ENCODE peak calls at places on chromosomes 11 and 22, in five cellular contexts. E, G, H, S and L are unnamed samples.
A peak's percentile ranks its signal among the peaks of the same experiment; 100 is the strongest.

GRCh38 chr22:44445731-44446130 is 52.3 kb downstream of the RTL6 start:
- DNase-seq in S (peak; percentile 23), G (no peak), E (no peak), H (no peak), L (no peak)

GRCh38 chr11:129814244-129814992 is 1.2 kb upstream of the TMEM45B start:
- DNase-seq in H (no peak), E (peak; percentile 68), G (no peak), S (no peak), L (no peak)

GRCh38 chr11:34278708-34279297 is 79.0 kb downstream of the ABTB2 start:
- DNase-seq in H (no peak), S (no peak), G (no peak), E (no peak), L (no peak)

GRCh38 chr11:116118138-116118470 is 613.9 kb upstream of the CADM1 start:
- DNase-seq in E (no peak), H (peak; percentile 3), G (no peak), S (no peak), L (no peak)

GRCh38 chr11:68838572-68838964 is 3.1 kb downstream of the CPT1A start:
- DNase-seq in E (peak; percentile 29), G (no peak), H (no peak), S (no peak), L (peak; percentile 43)

GRCh38 chr11:132590554-132590953 is 941.7 kb downstream of the OPCML start:
- DNase-seq in H (no peak), E (no peak), S (no peak), G (no peak), L (no peak)

GRCh38 chr11:102655547-102655946 is 30.4 kb upstream of the MMP20 start:
- DNase-seq in H (no peak), S (no peak), E (no peak), G (no peak), L (no peak)

GRCh38 chr11:93034640-93035039 is 65.2 kb downstream of the MTNR1B start:
- DNase-seq in S (no peak), H (no peak), E (no peak), G (no peak), L (no peak)

GRCh38 chr11:63768232-63769043 is at the start of gene ZFTA:
- DNase-seq in E (peak; percentile 64), H (peak; percentile 71), G (peak; percentile 61), S (peak; percentile 51), L (peak; percentile 86)

GRCh38 chr11:10407055-10407454 is 48.0 kb upstream of the AMPD3 start:
- DNase-seq in E (no peak), H (no peak), G (no peak), S (peak; percentile 35), L (no peak)

GRCh38 chr11:73671701-73672100 is 25.3 kb downstream of the PLEKHB1 start:
- DNase-seq in S (no peak), E (no peak), H (no peak), G (no peak), L (no peak)

GRCh38 chr11:121886005-121886739 is 229.8 kb downstream of the BLID start:
- DNase-seq in E (no peak), G (no peak), H (no peak), S (no peak), L (peak; percentile 59)

GRCh38 chr11:94546886-94547285 is 3.2 kb downstream of the FUT4 start:
- DNase-seq in S (no peak), G (no peak), E (no peak), H (peak; percentile 68), L (no peak)

GRCh38 chr11:115916596-115916995 is 412.4 kb upstream of the CADM1 start:
- DNase-seq in H (no peak), E (no peak), S (no peak), G (no peak), L (no peak)

GRCh38 chr11:75384438-75385080 is 14.8 kb upstream of the RPS3 start:
- DNase-seq in S (peak; percentile 30), G (peak; percentile 86), H (peak; percentile 89), E (peak; percentile 76), L (peak; percentile 85)

GRCh38 chr11:35786918-35787557 is 124.5 kb downstream of the TRIM44 start:
- DNase-seq in S (peak; percentile 40), E (no peak), H (no peak), G (no peak), L (no peak)

GRCh38 chr11:134466035-134466908 is 54.2 kb upstream of the B3GAT1 start:
- DNase-seq in H (peak; percentile 72), S (no peak), E (no peak), G (peak; percentile 66), L (no peak)

GRCh38 chr22:37906364-37907008 is 389 bp downstream of the MICALL1 start:
- DNase-seq in H (peak; percentile 53), E (peak; percentile 50), S (no peak), G (no peak), L (peak; percentile 58)

DNA sequence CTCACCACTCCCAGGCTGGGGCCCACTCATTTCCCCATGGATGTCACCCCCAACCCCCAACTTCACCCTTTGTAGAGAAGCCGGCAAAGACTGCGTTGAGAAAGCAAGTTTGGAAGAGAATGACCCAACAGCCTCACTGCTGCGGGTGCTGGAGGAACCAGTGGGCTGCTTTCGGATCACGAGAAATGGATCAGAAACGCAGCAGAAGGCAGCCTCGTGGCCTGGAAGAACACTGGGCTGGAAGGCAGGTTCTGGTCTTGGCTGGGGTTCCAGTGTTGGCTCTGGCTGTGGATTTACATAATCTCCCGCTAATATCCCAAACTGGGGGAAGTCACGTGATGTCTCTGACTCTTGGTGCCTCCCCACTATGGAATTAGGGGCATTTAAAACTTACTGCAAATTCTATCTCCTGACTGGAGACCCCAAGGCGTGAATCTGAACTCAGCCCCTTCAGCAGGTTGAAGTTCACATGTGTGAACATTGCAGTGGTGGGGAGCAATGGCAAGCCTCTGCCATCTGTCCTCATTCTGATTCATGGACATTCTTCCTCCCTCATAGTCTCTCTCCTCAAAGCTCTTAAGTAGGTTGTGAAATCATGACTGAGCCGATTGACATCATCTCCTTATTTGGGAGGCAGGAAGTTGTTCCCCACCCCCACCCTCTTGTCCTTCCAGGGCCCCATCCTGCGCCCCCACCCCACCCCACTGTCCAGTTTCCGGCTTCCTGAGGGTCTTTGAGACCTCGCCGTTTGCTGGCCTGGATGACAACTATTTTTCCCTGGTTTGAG is 37.0 kb upstream of the TIMP3 start:
- DNase-seq in S (peak; percentile 91), E (no peak), H (peak; percentile 38), G (no peak), L (no peak)
- H3K27ac ChIP-seq in S (peak overlapping the region; percentile 40), E (no peak overlapping the region), H (no peak overlapping the region), G (peak overlapping the region; percentile 62), L (no peak overlapping the region)

GRCh38 chr22:24161909-24162308 is 19.4 kb upstream of the SUSD2 start:
- DNase-seq in H (no peak), E (no peak), S (no peak), G (peak; percentile 86), L (no peak)
- H3K27ac ChIP-seq in H (no peak overlapping the region), E (no peak overlapping the region), S (no peak overlapping the region), G (peak overlapping the region; percentile 50), L (no peak overlapping the region)

GRCh38 chr11:117825538-117826359 is 1.2 kb upstream of the FXYD2 start:
- DNase-seq in G (peak; percentile 11), S (no peak), E (no peak), H (no peak), L (no peak)
- H3K27ac ChIP-seq in G (peak overlapping the region; percentile 84), S (no peak overlapping the region), E (no peak overlapping the region), H (no peak overlapping the region), L (peak overlapping the region; percentile 47)

GRCh38 chr22:47589271-47590250 is 827.1 kb downstream of the TBC1D22A start:
- DNase-seq in G (peak; percentile 17), H (no peak), E (no peak), S (no peak), L (no peak)
- H3K27ac ChIP-seq in G (no peak overlapping the region), H (no peak overlapping the region), E (no peak overlapping the region), S (no peak overlapping the region), L (no peak overlapping the region)

GRCh38 chr11:78901831-78902230 is 327.2 kb upstream of the NARS2 start:
- DNase-seq in S (no peak), G (no peak), E (no peak), H (no peak), L (no peak)
- H3K27ac ChIP-seq in S (no peak overlapping the region), G (no peak overlapping the region), E (no peak overlapping the region), H (no peak overlapping the region), L (no peak overlapping the region)

GRCh38 chr22:27783436-27784098 is 18.0 kb downstream of the MN1 start:
- DNase-seq in G (no peak), H (no peak), S (no peak), E (no peak), L (no peak)
- H3K27ac ChIP-seq in G (peak overlapping the region; percentile 74), H (no peak overlapping the region), S (no peak overlapping the region), E (no peak overlapping the region), L (peak overlapping the region; percentile 63)

GRCh38 chr11:86277741-86278140 is 24.3 kb upstream of the HIKESHI start:
- DNase-seq in G (no peak), E (no peak), H (no peak), S (no peak), L (no peak)
- H3K27ac ChIP-seq in G (no peak overlapping the region), E (no peak overlapping the region), H (no peak overlapping the region), S (no peak overlapping the region), L (no peak overlapping the region)

GRCh38 chr11:70871881-70872280 is 380.5 kb downstream of the SHANK2 start:
- DNase-seq in H (no peak), E (no peak), S (no peak), G (no peak), L (no peak)

GRCh38 chr11:70872950-70873735 is 379.2 kb downstream of the SHANK2 start:
- DNase-seq in G (no peak), S (no peak), H (no peak), E (no peak), L (no peak)

GRCh38 chr11:70872299-70872698 is 380.1 kb downstream of the SHANK2 start:
- DNase-seq in E (no peak), H (no peak), S (no peak), G (no peak), L (no peak)

GRCh38 chr11:70876685-70877084 is 375.7 kb downstream of the SHANK2 start:
- DNase-seq in G (peak; percentile 29), H (no peak), E (no peak), S (no peak), L (no peak)

DNA sequence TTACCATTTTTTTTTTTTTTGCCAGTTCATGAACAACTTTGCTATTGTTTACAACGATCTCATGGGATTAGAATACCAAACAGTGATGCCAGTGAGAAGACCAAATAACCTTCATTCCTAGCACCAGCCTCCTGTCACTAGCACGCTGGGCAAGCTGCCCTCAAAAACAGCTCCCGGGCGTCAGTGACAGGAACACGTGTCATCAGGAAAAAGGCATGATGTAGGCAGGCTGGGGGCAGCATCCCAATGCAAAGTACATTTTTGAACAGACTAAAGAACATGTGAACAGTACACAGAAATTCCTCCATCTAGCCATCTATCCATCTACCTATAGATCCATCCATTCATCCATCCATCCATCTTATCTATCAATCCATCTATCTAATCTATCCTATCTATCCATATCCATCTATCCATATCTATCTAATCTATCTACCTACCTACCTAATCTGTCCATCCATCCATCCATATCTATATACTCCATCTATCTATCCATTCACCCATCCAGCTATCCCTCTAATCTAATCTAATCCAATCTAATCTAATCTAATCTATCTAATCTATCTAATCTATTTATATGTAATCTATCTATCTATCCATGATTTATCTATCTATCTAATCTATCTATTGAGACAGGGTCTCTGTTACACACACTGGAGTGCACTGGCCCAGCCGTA is 378.5 kb downstream of the SHANK2 start:
- DNase-seq in H (no peak), E (no peak), G (no peak), S (no peak), L (no peak)
- H3K27ac ChIP-seq in H (no peak overlapping the region), E (no peak overlapping the region), G (no peak overlapping the region), S (no peak overlapping the region), L (no peak overlapping the region)